ENCODE peak calls at places on chromosome 19, in four cellular contexts. C is mammary epithelial cell, I is neuronal stem cell, F is IMR-90. U is an unnamed sample.

GRCh38 chr19:50551713-50552187 is 16.5 kb downstream of the LRRC4B start:
- DNase-seq in C (no peak), I (peak; percentile 75), F (no peak), U (peak; percentile 20)

GRCh38 chr19:38505958-38506357 is 72.5 kb downstream of the RYR1 start:
- DNase-seq in C (no peak), I (no peak), F (no peak), U (no peak)

GRCh38 chr19:55369651-55370304 is 485 bp downstream of the IL11 start:
- DNase-seq in C (peak; percentile 50), I (peak; percentile 63), F (peak; percentile 76), U (peak; percentile 83)

GRCh38 chr19:51016798-51017683 is 2.5 kb downstream of the KLK10 start:
- DNase-seq in C (peak; percentile 87), I (peak; percentile 69), F (peak; percentile 16), U (peak; percentile 46)

GRCh38 chr19:15210323-15210774 is 9.6 kb upstream of the NOTCH3 start:
- DNase-seq in C (peak; percentile 57), I (no peak), F (peak; percentile 59), U (peak; percentile 56)

GRCh38 chr19:17605761-17606745 is 50.6 kb downstream of the COLGALT1 start:
- DNase-seq in C (peak; percentile 77), I (peak; percentile 93), F (peak; percentile 56), U (peak; percentile 68)

GRCh38 chr19:29365836-29366417 is 153.0 kb upstream of the UQCRFS1 start:
- DNase-seq in C (no peak), I (no peak), F (no peak), U (no peak)

GRCh38 chr19:31214997-31215396 is 134.2 kb downstream of the TSHZ3 start:
- DNase-seq in C (peak; percentile 36), I (no peak), F (no peak), U (no peak)

GRCh38 chr19:56120371-56121179 is 520 bp downstream of the ZNF787 start:
- DNase-seq in C (peak; percentile 65), I (no peak), F (peak; percentile 71), U (peak; percentile 89)

GRCh38 chr19:58381460-58382220 is 810 bp upstream of the ZNF837 start:
- DNase-seq in C (no peak), I (no peak), F (no peak), U (no peak)

GRCh38 chr19:46825731-46826055 is 25.0 kb downstream of the AP2S1 start:
- DNase-seq in C (peak; percentile 37), I (no peak), F (no peak), U (no peak)

GRCh38 chr19:51020988-51021651 is 1.6 kb upstream of the KLK10 start:
- DNase-seq in C (peak; percentile 76), I (peak; percentile 38), F (peak; percentile 51), U (peak; percentile 45)

GRCh38 chr19:5022066-5022860 is 53.4 kb downstream of the KDM4B start:
- DNase-seq in C (no peak), I (no peak), F (no peak), U (no peak)
- H3K4me3 ChIP-seq in C (no peak overlapping the region), I (no peak overlapping the region), F (no peak overlapping the region), U (no peak overlapping the region)

GRCh38 chr19:33297401-33298145 is 4.8 kb downstream of the CEBPA start:
- DNase-seq in C (no peak), I (no peak), F (no peak), U (no peak)
- H3K4me1 ChIP-seq in C (peaks cover 53% of the 10 kb centered on the region), I (peaks cover 11% of the 10 kb centered on the region), F (peaks cover 3% of the 10 kb centered on the region), U (peaks cover 25% of the 10 kb centered on the region)

DNA sequence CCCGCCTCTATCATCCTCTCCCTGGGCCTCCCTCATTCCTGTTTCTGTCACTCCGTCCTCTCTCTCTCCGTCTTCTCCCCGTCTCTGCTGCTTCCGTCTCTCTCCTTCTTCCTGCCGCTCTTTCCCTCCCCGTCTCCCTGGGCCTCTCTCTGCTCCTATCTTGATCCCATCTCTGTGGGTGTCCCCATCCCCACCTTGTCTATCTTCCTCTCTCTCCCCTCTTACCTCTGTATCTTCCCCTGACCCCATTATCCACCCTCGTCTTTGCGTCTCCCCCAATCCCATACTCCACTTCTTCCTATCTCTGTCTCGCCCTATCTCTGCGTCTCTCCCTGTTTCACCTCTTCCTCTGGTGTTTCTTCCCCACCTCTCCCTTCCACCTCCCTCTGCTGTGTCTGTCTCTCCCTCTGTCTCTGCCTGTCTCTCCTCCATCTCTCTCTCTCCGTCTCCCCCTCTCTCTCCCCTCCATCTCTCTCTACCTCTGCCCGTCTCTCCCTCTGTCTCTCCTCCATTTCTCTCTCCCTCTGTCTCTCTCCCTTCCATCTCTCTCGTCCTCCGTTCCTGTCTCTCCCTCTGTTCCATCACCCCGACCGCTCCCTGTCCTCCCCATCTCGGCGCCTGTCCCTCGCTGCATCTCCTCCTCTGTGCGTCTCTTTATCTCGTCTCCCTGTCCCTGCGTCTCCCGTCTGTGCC is 4.3 kb downstream of the GRIN2D start:
- DNase-seq in C (no peak), I (no peak), F (no peak), U (no peak)
- H3K9ac ChIP-seq in C (peak overlapping the region; percentile 44), I (peak overlapping the region; percentile 87), F (peak overlapping the region; percentile 42), U (peak overlapping the region; percentile 94)

GRCh38 chr19:3194703-3195087 is 9.0 kb downstream of the NCLN start:
- DNase-seq in C (no peak), I (no peak), F (no peak), U (no peak)
- H3K4me3 ChIP-seq in C (no peak overlapping the region), I (no peak overlapping the region), F (no peak overlapping the region), U (no peak overlapping the region)

DNA sequence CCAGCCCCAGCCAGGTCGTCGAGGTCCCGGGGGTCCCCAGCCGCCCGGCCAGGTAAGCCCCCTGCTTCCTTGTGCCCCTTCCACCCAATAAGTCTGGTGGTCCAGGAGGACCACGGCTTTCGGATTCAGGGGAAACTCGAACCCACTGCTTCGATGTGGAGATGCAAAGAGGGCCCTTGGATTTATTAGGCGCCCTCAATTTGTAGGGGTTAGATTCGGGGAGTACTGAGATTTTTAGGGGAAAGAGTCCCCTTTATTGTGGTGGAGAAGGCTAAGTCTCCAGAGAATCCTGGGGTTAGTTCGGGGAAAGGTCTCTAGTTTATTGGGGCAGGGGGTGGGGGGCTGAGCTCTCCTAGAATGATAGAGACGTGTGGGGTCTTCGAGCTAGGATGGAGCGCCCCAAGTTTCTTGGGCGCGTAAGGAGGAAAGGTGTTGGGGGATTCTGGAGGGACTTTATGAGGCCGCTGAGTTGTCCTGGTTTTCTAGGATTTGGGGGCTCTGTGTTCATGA is 3.8 kb upstream of the LTBP4 start:
- DNase-seq in C (no peak), I (no peak), F (no peak), U (no peak)
- H3K4me1 ChIP-seq in C (peaks cover 29% of the 10 kb centered on the region), I (peaks cover 26% of the 10 kb centered on the region), F (peaks cover 8% of the 10 kb centered on the region), U (peaks cover 9% of the 10 kb centered on the region)

GRCh38 chr19:45168767-45169351 is 8.1 kb upstream of the NKPD1 start:
- DNase-seq in C (no peak), I (no peak), F (no peak), U (no peak)
- H3K9ac ChIP-seq in C (no peak overlapping the region), I (no peak overlapping the region), F (no peak overlapping the region), U (no peak overlapping the region)

U was measured in adipocyte.